ENCODE peak calls at places on chromosomes 7 and 10, in four cellular contexts. Z is GM12865, J is kidney epithelial cell, X is EH. Y is an unnamed sample.

GRCh38 chr10:32207544-32207943 is 139.4 kb downstream of the EPC1 start:
- DNase-seq in Z (peak; percentile 67), J (no peak), X (peak; percentile 64), Y (peak; percentile 73)

GRCh38 chr10:88999629-89000028 is 9.0 kb downstream of the FAS start:
- DNase-seq in Z (no peak), J (no peak), X (peak; percentile 23), Y (peak; percentile 24)

GRCh38 chr7:125147047-125147446 is 217.4 kb upstream of the POT1 start:
- DNase-seq in Z (no peak), J (no peak), X (no peak), Y (no peak)

GRCh38 chr10:102837230-102837721 is at the start of gene CYP17A1:
- DNase-seq in Z (no peak), J (no peak), X (no peak), Y (no peak)

GRCh38 chr10:33481184-33481583 is 146.7 kb upstream of the NRP1 start:
- DNase-seq in Z (no peak), J (no peak), X (no peak), Y (no peak)

GRCh38 chr10:107442035-107442505 is 277.6 kb upstream of the SORCS1 start:
- DNase-seq in Z (peak; percentile 69), J (peak; percentile 70), X (peak; percentile 61), Y (peak; percentile 84)

GRCh38 chr10:78038105-78038504 is 4.4 kb downstream of the RPS24 start:
- DNase-seq in Z (no peak), J (no peak), X (peak; percentile 35), Y (peak; percentile 77)

GRCh38 chr7:157670490-157671357 is 333.9 kb downstream of the DNAJB6 start:
- DNase-seq in Z (no peak), J (no peak), X (no peak), Y (no peak)

GRCh38 chr10:14700551-14700950 is 74.1 kb downstream of the FAM107B start:
- DNase-seq in Z (no peak), J (no peak), X (no peak), Y (no peak)

GRCh38 chr7:29113384-29114102 is 32.8 kb downstream of the CPVL start:
- DNase-seq in Z (peak; percentile 16), J (peak; percentile 63), X (peak; percentile 18), Y (peak; percentile 61)

GRCh38 chr7:155576900-155577508 is 30.6 kb upstream of the CNPY1 start:
- DNase-seq in Z (no peak), J (no peak), X (no peak), Y (no peak)

GRCh38 chr10:11880169-11881027 is 57.2 kb downstream of the PROSER2 start:
- DNase-seq in Z (no peak), J (no peak), X (no peak), Y (no peak)

GRCh38 chr7:34759477-34760125 is 101.6 kb downstream of the NPSR1 start:
- DNase-seq in Z (peak; percentile 37), J (no peak), X (peak; percentile 50), Y (peak; percentile 58)

GRCh38 chr10:64795847-64796246 is 1274.6 kb downstream of the REEP3 start:
- DNase-seq in Z (no peak), J (no peak), X (no peak), Y (no peak)

Y was measured in GM23248.